ENCODE peak calls at places on chromosomes 16 and 17, in seven cellular contexts. D is A549, C is IMR-90, W is sigmoid colon, P is transverse colon, N is tibial nerve, G is uterus. Q is an unnamed sample.

GRCh38 chr17:55818451-55819375 is 67.9 kb downstream of the PCTP start:
- DNase-seq in D (no peak), C (no peak), W (no peak), P (no peak), N (no peak), G (no peak), Q (no peak)

GRCh38 chr17:19646788-19647696 is 1.5 kb upstream of the ALDH3A2 start:
- DNase-seq in D (no peak), C (no peak), W (no peak), P (no peak), N (no peak), G (no peak), Q (no peak)

GRCh38 chr17:52026075-52026474 is 132.4 kb downstream of the CA10 start:
- DNase-seq in D (no peak), C (no peak), W (no peak), P (no peak), N (no peak), G (no peak), Q (no peak)

GRCh38 chr17:48004973-48005372 is 32.6 kb downstream of the COPZ2 start:
- DNase-seq in D (no peak), C (no peak), W (no peak), P (no peak), N (no peak), G (no peak), Q (no peak)

GRCh38 chr16:3776316-3776715 is 59.0 kb upstream of the TRAP1 start:
- DNase-seq in D (no peak), C (no peak), W (no peak), P (no peak), N (no peak), G (no peak), Q (no peak)

GRCh38 chr16:84029297-84030096 is 13.1 kb downstream of the SLC38A8 start:
- DNase-seq in D (no peak), C (no peak), W (no peak), P (no peak), N (no peak), G (no peak), Q (no peak)

GRCh38 chr17:20267459-20267842 is 199.9 kb downstream of the LGALS9B start:
- DNase-seq in D (no peak), C (no peak), W (no peak), P (no peak), N (no peak), G (no peak), Q (no peak)

GRCh38 chr16:70738083-70738977 is 52.5 kb upstream of the MTSS2 start:
- DNase-seq in D (peak; percentile 83), C (peak; percentile 93), W (peak; percentile 94), P (peak; percentile 56), N (no peak), G (peak; percentile 72), Q (no peak)

GRCh38 chr17:80585880-80586279 is 41.2 kb downstream of the RPTOR start:
- DNase-seq in D (no peak), C (no peak), W (no peak), P (no peak), N (no peak), G (no peak), Q (no peak)

GRCh38 chr17:39527220-39527813 is 66.0 kb downstream of the CDK12 start:
- DNase-seq in D (no peak), C (no peak), W (no peak), P (no peak), N (no peak), G (no peak), Q (no peak)

GRCh38 chr16:87384162-87384999 is 805 bp upstream of the FBXO31 start:
- DNase-seq in D (peak; percentile 42), C (no peak), W (peak; percentile 80), P (peak; percentile 65), N (no peak), G (no peak), Q (no peak)

GRCh38 chr16:79573881-79574280 is 26.7 kb downstream of the MAF start:
- DNase-seq in D (no peak), C (no peak), W (no peak), P (no peak), N (no peak), G (no peak), Q (no peak)

GRCh38 chr17:81593105-81593871 is 41.1 kb upstream of the FAAP100 start:
- DNase-seq in D (no peak), C (no peak), W (no peak), P (no peak), N (no peak), G (no peak), Q (no peak)

DNA sequence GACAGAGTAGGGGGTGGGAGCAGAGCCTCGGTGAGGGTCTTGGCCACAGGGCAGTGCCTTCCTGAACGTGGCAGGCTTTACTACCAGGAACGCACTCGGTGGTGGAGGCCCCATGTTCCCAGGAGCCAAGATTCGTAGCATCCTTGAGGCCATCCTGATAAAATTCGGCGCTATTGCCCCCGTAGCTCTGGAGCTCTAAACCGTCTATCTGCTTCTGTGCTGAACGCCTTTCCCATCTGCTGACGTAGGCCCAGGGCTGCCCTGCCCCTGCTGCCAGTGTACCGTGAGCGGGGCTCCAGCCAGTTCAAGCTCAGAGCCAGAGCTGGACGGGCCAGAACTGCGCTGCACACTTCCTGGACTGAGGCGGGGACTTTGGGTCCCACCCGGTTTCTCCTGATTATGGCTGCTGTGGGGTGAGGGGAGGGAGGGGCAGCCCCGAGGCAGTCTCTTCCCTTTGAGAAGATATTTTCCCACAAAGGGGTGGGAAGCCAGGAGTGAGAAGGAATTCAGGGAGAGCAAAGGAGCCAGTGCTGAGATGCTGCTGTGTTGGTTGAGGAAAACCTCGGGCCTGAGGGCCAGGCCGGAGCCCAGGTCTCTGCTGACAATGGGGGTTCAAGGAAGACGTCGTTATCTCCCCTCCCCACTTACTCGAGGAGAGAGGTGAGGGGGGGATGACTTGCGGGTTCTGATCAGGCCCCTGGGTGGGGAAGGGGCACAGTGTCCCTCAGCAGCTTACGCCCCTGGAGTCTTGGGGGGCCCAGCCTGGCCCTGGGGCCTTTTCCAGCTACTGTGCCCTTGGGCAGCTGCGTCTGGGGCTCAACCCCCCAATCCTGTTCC is 29.4 kb downstream of the OR1D5 start:
- DNase-seq in D (no peak), C (no peak), W (no peak), P (no peak), N (no peak), G (no peak), Q (no peak)
- H3K4me1 ChIP-seq in D (no peaks in the 10 kb centered on the region), C (peaks cover 2% of the 10 kb centered on the region), W (no peaks in the 10 kb centered on the region), P (no peaks in the 10 kb centered on the region), N (no peaks in the 10 kb centered on the region), G (no peaks in the 10 kb centered on the region), Q (peaks cover 7% of the 10 kb centered on the region)

GRCh38 chr16:56988948-56989945 is at the start of gene NLRC5:
- DNase-seq in D (peak; percentile 86), C (peak; percentile 78), W (peak; percentile 91), P (peak; percentile 93), N (peak; percentile 77), G (peak; percentile 83), Q (peak; percentile 36)
- TF ChIP-seq POLR2A in D (no peak), C (no peak), W (peak; percentile 93), P (peak; percentile 98), N (peak; percentile 36), G (peak; percentile 68), Q (peak; percentile 34)

DNA sequence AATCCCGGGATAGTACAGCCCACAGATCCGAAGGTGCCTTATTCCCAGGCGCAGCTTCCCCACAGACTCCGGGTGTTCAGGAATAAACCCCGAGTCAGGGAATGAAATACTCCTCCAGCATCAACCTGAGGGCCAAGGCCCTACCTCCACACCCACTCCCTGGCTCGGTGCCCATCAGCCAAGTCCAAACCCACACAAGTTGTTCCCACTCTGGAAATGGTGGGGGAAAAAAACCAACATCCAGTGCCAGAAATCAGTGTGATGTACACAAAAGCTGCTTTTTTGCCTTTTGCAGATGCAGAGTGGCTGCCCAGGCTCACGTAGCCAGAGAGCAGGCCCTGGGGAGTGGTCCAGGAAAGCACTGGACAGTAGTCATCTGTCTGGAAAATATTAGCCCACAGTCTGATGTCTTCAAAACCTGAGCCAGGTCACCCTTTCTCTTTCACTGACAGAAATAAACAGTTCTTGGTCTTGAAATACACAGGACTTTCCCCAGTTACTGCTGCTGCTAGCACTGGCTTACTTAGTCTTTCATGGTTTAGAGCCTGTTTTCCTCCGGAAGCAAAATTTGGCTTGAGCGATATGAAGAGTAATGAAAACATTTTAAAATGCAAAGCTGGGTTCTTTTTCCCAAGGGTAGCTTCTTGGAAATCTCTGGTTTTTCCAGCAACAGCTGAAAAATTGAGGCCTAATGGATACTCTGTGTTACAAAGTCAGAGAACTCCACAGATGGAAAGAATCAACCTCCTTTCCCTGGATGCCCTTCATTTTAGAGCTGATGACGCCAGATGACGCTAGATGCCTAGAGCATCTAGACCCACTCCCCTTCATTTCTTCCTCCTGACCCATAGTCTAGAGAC is 18.2 kb upstream of the NOS2 start:
- DNase-seq in D (no peak), C (no peak), W (no peak), P (peak; percentile 48), N (no peak), G (no peak), Q (no peak)
- H3K27ac ChIP-seq in D (no peak overlapping the region), C (no peak overlapping the region), W (peak overlapping the region; percentile 32), P (peak overlapping the region; percentile 63), N (no peak overlapping the region), G (no peak overlapping the region), Q (no peak overlapping the region)

DNA sequence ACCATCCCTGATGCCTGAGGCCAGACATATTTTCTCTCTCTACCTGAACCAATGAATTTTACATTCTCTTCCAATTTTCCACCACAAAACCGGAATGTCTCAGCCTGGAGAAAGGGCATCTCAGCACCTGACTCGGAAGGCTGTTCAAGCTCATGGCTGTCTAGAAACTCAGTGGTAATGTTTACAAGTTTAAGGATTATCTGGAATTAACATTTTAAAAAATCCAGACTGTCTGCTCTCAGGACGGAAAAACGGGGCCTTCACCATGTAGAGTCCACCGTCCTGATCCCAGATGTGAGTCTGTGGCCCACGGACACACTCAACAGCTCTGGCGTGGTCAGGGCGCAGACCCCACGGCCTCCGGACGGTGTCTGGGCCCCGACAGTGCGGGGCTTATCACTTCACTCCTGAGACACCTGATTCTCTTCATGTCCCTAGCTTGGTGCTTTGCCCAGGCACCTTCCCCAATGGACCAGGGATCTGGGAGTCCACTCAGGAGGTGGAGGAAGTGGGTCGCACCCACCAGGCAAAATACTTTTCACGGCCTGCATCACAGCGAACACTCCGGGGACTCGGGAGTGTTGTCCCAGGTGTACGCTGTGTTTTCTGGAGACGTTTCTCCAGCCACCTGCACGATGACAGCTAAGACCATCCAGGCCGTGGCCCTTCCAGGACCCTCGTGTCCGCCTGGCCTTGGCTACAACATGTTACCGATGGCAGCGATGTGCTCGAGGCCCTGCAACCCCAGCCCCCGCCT is 101.5 kb downstream of the ZNF778 start:
- DNase-seq in D (no peak), C (no peak), W (no peak), P (no peak), N (no peak), G (no peak), Q (no peak)
- H3K4me1 ChIP-seq in D (peaks cover 97% of the 10 kb centered on the region), C (peaks cover 67% of the 10 kb centered on the region), W (peaks cover 57% of the 10 kb centered on the region), P (peaks cover 63% of the 10 kb centered on the region), N (peaks cover 71% of the 10 kb centered on the region), G (peaks cover 26% of the 10 kb centered on the region), Q (peaks cover 83% of the 10 kb centered on the region)

GRCh38 chr17:41664587-41665565 is 23.8 kb upstream of the EIF1 start:
- DNase-seq in D (no peak), C (no peak), W (no peak), P (no peak), N (no peak), G (no peak), Q (no peak)

GRCh38 chr17:41664172-41664457 is 24.6 kb upstream of the EIF1 start:
- DNase-seq in D (no peak), C (no peak), W (no peak), P (no peak), N (no peak), G (no peak), Q (no peak)

GRCh38 chr17:41666336-41666680 is 22.4 kb upstream of the EIF1 start:
- DNase-seq in D (peak; percentile 52), C (peak; percentile 78), W (peak; percentile 75), P (peak; percentile 64), N (no peak), G (peak; percentile 36), Q (no peak)

GRCh38 chr17:41666708-41667279 is 21.9 kb upstream of the EIF1 start:
- DNase-seq in D (peak; percentile 96), C (peak; percentile 61), W (peak; percentile 92), P (peak; percentile 91), N (peak; percentile 79), G (peak; percentile 84), Q (peak; percentile 29)

GRCh38 chr17:41665566-41666335 is 22.9 kb upstream of the EIF1 start:
- DNase-seq in D (peak; percentile 100), C (peak; percentile 74), W (peak; percentile 93), P (peak; percentile 93), N (peak; percentile 79), G (peak; percentile 79), Q (peak; percentile 30)
- TF ChIP-seq POLR2A in D (peak; percentile 74), C (no peak), W (peak; percentile 68), P (peak; percentile 81), N (peak; percentile 56), G (peak; percentile 71), Q (peak; percentile 88)